ENCODE peak calls at places on chromosomes 4 and X, in five cellular contexts. S is HFF-Myc, Q is GM12865, R is nephron progenitor cell, C is cardiac fibroblast. P is an unnamed sample.

GRCh38 chr4:155571184-155571944 is 95.3 kb upstream of the GUCY1A1 start:
- DNase-seq in S (no peak), Q (no peak), R (no peak), C (peak), P (peak)

GRCh38 chrX:44082829-44083228 is 109.6 kb upstream of the NDP start:
- DNase-seq in S (no peak), Q (no peak), R (no peak), C (no peak), P (no peak)

GRCh38 chr4:17578482-17578891 is 1.5 kb downstream of the LAP3 start:
- DNase-seq in S (no peak), Q (peak), R (no peak), C (peak), P (no peak)

GRCh38 chr4:101824500-101824899 is 34.0 kb downstream of the BANK1 start:
- DNase-seq in S (no peak), Q (no peak), R (no peak), C (peak), P (no peak)

GRCh38 chr4:147057631-147057980 is 111.9 kb upstream of the TTC29 start:
- DNase-seq in S (no peak), Q (peak), R (no peak), C (peak), P (no peak)

GRCh38 chr4:15771419-15772058 is 6.6 kb upstream of the CD38 start:
- DNase-seq in S (no peak), Q (peak), R (no peak), C (no peak), P (no peak)

GRCh38 chr4:89757154-89757723 is 79.7 kb downstream of the SNCA start:
- DNase-seq in S (no peak), Q (no peak), R (peak), C (no peak), P (peak)

GRCh38 chr4:4666693-4667642 is 125.1 kb upstream of the STX18 start:
- DNase-seq in S (no peak), Q (no peak), R (peak), C (peak), P (no peak)

GRCh38 chrX:141405878-141406492 is 163.7 kb upstream of the SPANXC start:
- DNase-seq in S (peak), Q (no peak), R (no peak), C (peak), P (no peak)

GRCh38 chr4:140213736-140214135 is 59.8 kb upstream of the MAML3 start:
- DNase-seq in S (no peak), Q (no peak), R (no peak), C (no peak), P (no peak)

GRCh38 chr4:47533689-47534347 is 48.7 kb downstream of the ATP10D start:
- DNase-seq in S (no peak), Q (no peak), R (no peak), C (no peak), P (no peak)

GRCh38 chrX:154532690-154533089 is 14.0 kb downstream of the G6PD start:
- DNase-seq in S (no peak), Q (no peak), R (no peak), C (no peak), P (no peak)

GRCh38 chrX:22952011-22952410 is 47.7 kb upstream of the DDX53 start:
- DNase-seq in S (no peak), Q (no peak), R (no peak), C (peak), P (no peak)

GRCh38 chrX:63439580-63439979 is 88.4 kb upstream of the SPIN4 start:
- DNase-seq in S (no peak), Q (no peak), R (no peak), C (no peak), P (no peak)
- TF ChIP-seq CTCF in S (no peak), Q (no peak), R (no peak), C (no peak), P (no peak)

GRCh38 chrX:83934220-83934619 is 73.3 kb downstream of the CYLC1 start:
- DNase-seq in S (no peak), Q (no peak), R (no peak), C (no peak), P (no peak)
- TF ChIP-seq CTCF in S (no peak), Q (no peak), R (no peak), C (no peak), P (no peak)

GRCh38 chrX:149004936-149005335 is 500.2 kb downstream of the IDS start:
- DNase-seq in S (no peak), Q (peak), R (no peak), C (no peak), P (peak)
- TF ChIP-seq CTCF in S (no peak), Q (no peak), R (no peak), C (no peak), P (peak)

GRCh38 chr4:138892483-138893386 is 122.8 kb upstream of the NOCT start:
- DNase-seq in S (no peak), Q (peak), R (no peak), C (no peak), P (no peak)
- TF ChIP-seq CTCF in S (no peak), Q (no peak), R (no peak), C (no peak), P (no peak)

GRCh38 chr4:2962099-2962455 is 1.1 kb downstream of the NOP14 start:
- DNase-seq in S (no peak), Q (peak), R (peak), C (no peak), P (no peak)
- TF ChIP-seq CTCF in S (no peak), Q (peak), R (no peak), C (no peak), P (no peak)

DNA sequence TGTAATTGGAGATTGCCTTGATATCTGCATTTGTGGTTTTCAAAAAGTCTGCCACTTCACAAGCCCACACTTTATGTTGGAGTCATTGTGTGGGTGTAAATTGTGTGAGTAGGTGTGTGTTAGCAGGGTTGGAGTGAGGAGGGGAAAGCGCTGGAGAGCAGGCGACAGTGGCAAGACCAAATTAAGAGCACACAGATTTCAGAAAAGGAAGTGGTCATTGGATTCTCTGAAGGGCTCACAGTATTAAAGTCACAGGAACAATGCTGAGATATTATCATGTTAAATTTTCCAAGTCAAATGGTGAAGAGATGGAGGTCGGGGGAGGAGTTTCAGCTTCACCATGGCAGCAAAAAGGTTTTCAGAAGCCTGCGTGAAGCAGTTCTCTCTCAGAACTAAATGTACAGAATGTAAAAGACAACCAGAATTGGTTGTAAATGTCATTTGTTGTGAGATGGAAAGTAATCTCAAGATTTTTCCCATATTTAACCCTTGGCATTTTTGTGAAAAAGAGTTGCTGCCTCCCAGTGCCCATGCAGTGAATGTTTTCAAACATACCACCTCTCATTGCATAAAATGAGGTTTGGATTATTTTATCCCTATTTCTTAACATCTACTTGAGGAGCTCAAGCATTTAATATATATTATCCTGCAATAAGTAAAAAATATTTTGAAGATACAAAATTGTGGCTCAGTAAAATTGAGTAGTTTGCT is 265.9 kb downstream of the ZNF674 start:
- DNase-seq in S (no peak), Q (no peak), R (no peak), C (no peak), P (no peak)
- TF ChIP-seq CTCF in S (no peak), Q (no peak), R (no peak), C (no peak), P (no peak)

GRCh38 chr4:135670548-135670947 is 1469.0 kb upstream of the PABPC4L start:
- DNase-seq in S (no peak), Q (no peak), R (no peak), C (no peak), P (no peak)
- TF ChIP-seq CTCF in S (no peak), Q (no peak), R (no peak), C (no peak), P (peak)

GRCh38 chr4:53705151-53705764 is 114.0 kb upstream of the LNX1 start:
- DNase-seq in S (no peak), Q (peak), R (no peak), C (no peak), P (no peak)

GRCh38 chr4:53703267-53703655 is 112.0 kb upstream of the LNX1 start:
- DNase-seq in S (no peak), Q (no peak), R (no peak), C (no peak), P (no peak)

GRCh38 chr4:53706422-53707032 is 115.2 kb upstream of the LNX1 start:
- DNase-seq in S (peak), Q (peak), R (peak), C (peak), P (no peak)

GRCh38 chr4:53704329-53704728 is 113.0 kb upstream of the LNX1 start:
- DNase-seq in S (no peak), Q (no peak), R (no peak), C (no peak), P (no peak)

DNA sequence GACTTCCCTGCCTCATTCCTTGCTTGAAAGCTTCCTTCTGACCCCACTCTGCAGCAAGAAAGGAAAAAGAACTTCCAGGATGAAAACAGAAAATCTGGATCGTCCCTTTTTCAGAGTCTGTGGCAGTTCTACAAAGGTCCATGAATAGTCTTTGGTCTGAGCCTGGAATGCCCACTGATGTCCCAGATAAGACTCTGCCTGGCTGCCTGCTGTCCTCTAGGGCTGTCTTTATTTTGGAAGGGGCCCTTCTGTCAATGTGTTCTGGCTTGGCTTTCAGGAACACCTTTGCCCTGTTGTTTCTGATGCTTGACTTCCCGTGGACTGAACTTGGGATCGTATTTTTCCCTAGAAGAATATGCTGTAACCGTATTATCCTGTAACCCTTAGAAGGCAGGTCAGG is 114.7 kb upstream of the LNX1 start:
- DNase-seq in S (no peak), Q (no peak), R (no peak), C (no peak), P (no peak)
- TF ChIP-seq CTCF in S (no peak), Q (no peak), R (no peak), C (no peak), P (no peak)

GRCh38 chr4:184471872-184472539 is 2.3 kb downstream of the IRF2 start:
- DNase-seq in S (no peak), Q (peak), R (no peak), C (peak), P (peak)

GRCh38 chr4:184474261-184475095 is at the start of gene IRF2:
- DNase-seq in S (peak), Q (peak), R (peak), C (peak), P (peak)

GRCh38 chr4:184473515-184474260 is 662 bp downstream of the IRF2 start:
- DNase-seq in S (no peak), Q (peak), R (peak), C (peak), P (peak)

GRCh38 chr4:184473265-184473514 is 1.2 kb downstream of the IRF2 start:
- DNase-seq in S (no peak), Q (peak), R (no peak), C (no peak), P (no peak)

GRCh38 chr4:184472540-184473264 is 1.6 kb downstream of the IRF2 start:
- DNase-seq in S (no peak), Q (peak), R (peak), C (peak), P (peak)
- TF ChIP-seq CTCF in S (no peak), Q (no peak), R (no peak), C (no peak), P (no peak)